ENCODE peak calls at places on chromosomes 16 and 17, in seven cellular contexts. P is psoas muscle, C is MM.1S, O is thoracic aorta, F is left ventricle myocardium inferior, Y is endodermal cell, M is fibroblast of lung. L is an unnamed sample.

GRCh38 chr16:13377143-13377542 is 475.7 kb downstream of the SHISA9 start:
- DNase-seq in P (no peak), O (no peak), M (no peak), F (no peak), Y (no peak), C (no peak), L (no peak)

GRCh38 chr16:53083123-53083522 is 28.3 kb downstream of the CHD9 start:
- DNase-seq in M (no peak), C (no peak), Y (no peak), O (no peak), P (no peak), F (no peak), L (no peak)

GRCh38 chr16:21076186-21076883 is 74.3 kb downstream of the DNAH3 start:
- DNase-seq in Y (no peak), P (no peak), M (no peak), O (no peak), F (no peak), C (no peak), L (no peak)

GRCh38 chr17:62778990-62779681 is 29.0 kb downstream of the MARCHF10 start:
- DNase-seq in F (no peak), P (no peak), M (peak), C (no peak), Y (peak), O (no peak), L (peak)

GRCh38 chr16:30376508-30376907 is 1.9 kb downstream of the MYL11 start:
- DNase-seq in O (no peak), P (no peak), Y (peak), F (no peak), C (no peak), M (no peak), L (no peak)

GRCh38 chr16:9050102-9050830 is 41.2 kb upstream of the HAPSTR1 start:
- DNase-seq in Y (peak), C (no peak), M (no peak), O (no peak), P (no peak), F (no peak), L (no peak)

GRCh38 chr17:47692895-47693666 is 880 bp upstream of the TBKBP1 start:
- DNase-seq in O (no peak), Y (peak), F (no peak), M (no peak), C (peak), P (no peak), L (no peak)

GRCh38 chr16:22240023-22240697 is 34.1 kb downstream of the EEF2K start:
- DNase-seq in Y (no peak), O (no peak), C (no peak), P (no peak), F (no peak), M (peak), L (no peak)

GRCh38 chr17:68401288-68401687 is 56.0 kb downstream of the WIPI1 start:
- DNase-seq in P (no peak), O (no peak), F (no peak), C (no peak), Y (peak), M (no peak), L (no peak)

GRCh38 chr16:61214780-61215179 is 821.5 kb downstream of the CDH8 start:
- DNase-seq in C (no peak), F (no peak), Y (no peak), O (no peak), P (no peak), M (no peak), L (no peak)

DNA sequence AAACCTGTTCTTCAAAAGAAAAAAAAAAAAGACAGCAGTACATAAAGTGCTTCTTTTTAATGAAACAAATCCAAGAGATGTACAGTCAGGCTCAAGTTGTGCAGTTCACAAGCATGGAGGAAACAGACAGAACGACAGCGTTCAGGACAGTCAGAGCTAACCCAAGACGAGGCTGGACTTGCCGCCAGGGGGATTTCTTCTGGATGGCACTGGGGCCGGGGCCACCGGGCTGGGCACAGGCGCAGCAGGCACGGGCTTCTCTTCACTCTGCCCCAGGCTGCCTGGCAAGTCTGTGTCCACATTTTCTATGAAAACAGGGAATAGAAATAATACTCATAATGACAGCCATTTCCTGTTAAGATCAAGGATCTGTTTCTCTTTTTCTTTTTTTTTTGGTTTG is 4.4 kb upstream of the NT5C start:
- DNase-seq in P (no peak), C (no peak), O (no peak), Y (no peak), F (no peak), M (no peak), L (no peak)
- TF ChIP-seq CTCF in P (no peak), C (no peak), O (no peak), Y (no peak), F (no peak), M (no peak), L (no peak)

GRCh38 chr16:81678326-81679095 is 100.6 kb upstream of the PLCG2 start:
- DNase-seq in Y (no peak), C (no peak), M (no peak), F (no peak), P (no peak), O (no peak), L (no peak)

GRCh38 chr16:81676571-81677374 is 102.3 kb upstream of the PLCG2 start:
- DNase-seq in F (no peak), C (no peak), M (no peak), O (no peak), P (no peak), Y (no peak), L (no peak)

GRCh38 chr16:81677375-81677737 is 101.7 kb upstream of the PLCG2 start:
- DNase-seq in O (no peak), M (no peak), F (no peak), C (no peak), P (no peak), Y (no peak), L (no peak)

GRCh38 chr16:81673432-81673831 is 105.7 kb upstream of the PLCG2 start:
- DNase-seq in C (no peak), M (no peak), O (no peak), P (no peak), F (no peak), Y (no peak), L (no peak)

GRCh38 chr16:81675662-81676535 is 103.2 kb upstream of the PLCG2 start:
- DNase-seq in C (no peak), P (no peak), F (no peak), O (no peak), M (no peak), Y (no peak), L (no peak)
- H3K27ac ChIP-seq in C (no peak), P (no peak), F (no peak), O (no peak), M (no peak), Y (peak), L (no peak)

DNA sequence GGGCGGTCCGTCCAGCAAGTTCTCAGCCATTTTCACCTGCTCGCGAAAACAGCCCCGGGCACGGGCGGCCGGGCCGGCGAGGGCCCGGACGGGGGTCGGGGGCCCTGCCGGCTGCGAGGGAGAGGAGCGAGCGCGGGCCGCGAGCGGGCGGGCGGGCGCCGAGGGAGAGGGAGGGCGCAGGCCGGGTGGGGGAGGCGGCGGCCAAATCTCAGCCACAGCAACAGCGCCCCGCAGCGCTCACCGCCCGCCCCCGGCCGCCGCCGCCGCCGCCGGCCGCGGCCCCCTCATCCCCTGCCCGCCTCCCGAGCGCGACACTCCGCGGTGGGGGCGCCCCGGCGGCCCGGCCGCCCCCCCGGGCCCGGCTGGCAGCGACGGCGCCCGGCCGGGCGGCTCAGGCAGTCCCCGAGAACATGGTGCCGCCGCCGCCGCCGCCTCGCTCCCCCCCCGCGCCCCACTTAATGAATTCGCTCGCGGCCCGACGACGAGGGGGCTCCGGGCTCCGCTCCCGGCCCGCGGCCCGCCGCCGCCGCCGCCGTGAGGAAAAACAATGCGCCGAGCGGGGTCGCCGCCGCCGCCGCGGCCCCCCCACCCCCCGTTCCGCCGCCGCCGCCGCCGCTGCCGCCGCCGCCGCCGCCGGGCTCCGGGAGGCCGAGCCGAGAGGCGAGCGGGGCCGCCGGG is 487 bp downstream of the CREBBP start:
- DNase-seq in Y (peak), F (peak), O (no peak), C (peak), M (peak), P (peak), L (peak)
- TF ChIP-seq CTCF in Y (no peak), F (peak), O (no peak), C (no peak), M (peak), P (peak), L (no peak)

GRCh38 chr17:850086-850827 is 68.1 kb downstream of the MRM3 start:
- DNase-seq in Y (no peak), C (no peak), O (no peak), F (no peak), M (no peak), P (no peak), L (no peak)
- H3K27ac ChIP-seq in Y (peak), C (no peak), O (no peak), F (peak), M (peak), P (peak), L (peak)

GRCh38 chr17:45722161-45722560 is 62.0 kb upstream of the CRHR1 start:
- DNase-seq in Y (peak), F (no peak), O (no peak), M (no peak), C (no peak), P (no peak), L (no peak)
- TF ChIP-seq CTCF in Y (peak), F (peak), O (no peak), M (peak), C (no peak), P (peak), L (no peak)

GRCh38 chr16:83835972-83836566 is 28.3 kb downstream of the HSBP1 start:
- DNase-seq in C (no peak), M (peak), F (no peak), P (no peak), Y (no peak), O (no peak), L (no peak)
- H3K27ac ChIP-seq in C (no peak), M (no peak), F (no peak), P (no peak), Y (peak), O (no peak), L (no peak)

DNA sequence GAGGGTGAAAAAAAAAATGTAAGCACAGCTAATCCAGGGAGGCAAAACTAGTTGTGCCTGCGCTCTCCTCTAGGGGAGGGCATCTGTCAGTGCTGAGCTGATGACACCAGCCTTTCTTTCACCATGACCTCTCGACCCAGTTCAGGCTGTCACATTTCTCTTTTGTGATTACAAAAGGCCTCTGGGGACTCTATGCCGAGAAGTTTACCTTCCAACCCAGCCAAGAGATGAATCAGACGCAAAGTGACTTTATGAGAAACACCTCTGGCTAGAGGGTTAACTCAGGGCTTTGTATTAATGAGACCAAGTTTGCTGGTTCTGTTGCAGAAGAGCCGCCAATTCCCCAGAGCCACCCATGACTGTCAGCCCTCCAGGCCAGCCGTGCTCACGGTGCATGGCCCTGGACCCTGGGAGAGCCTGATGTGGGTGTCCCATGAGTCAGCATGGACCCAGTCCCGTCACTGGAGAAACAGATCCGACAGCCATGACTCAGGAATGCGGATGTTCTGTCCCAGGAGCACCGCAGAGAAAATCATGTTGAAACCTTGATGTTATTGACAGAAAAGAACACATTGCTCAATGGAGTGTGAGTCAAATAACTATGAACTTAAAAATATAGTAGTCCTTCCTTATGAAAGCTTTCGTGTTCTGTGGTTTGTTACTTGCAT is 437.2 kb downstream of the HS3ST3B1 start:
- DNase-seq in Y (peak), O (peak), M (peak), C (no peak), P (peak), F (peak), L (peak)
- TF ChIP-seq CTCF in Y (peak), O (no peak), M (peak), C (no peak), P (peak), F (no peak), L (peak)

GRCh38 chr16:89366561-89367537 is 123.5 kb downstream of the ANKRD11 start:
- DNase-seq in M (no peak), C (no peak), O (no peak), P (peak), Y (no peak), F (no peak), L (no peak)
- H3K27ac ChIP-seq in M (no peak), C (no peak), O (no peak), P (no peak), Y (no peak), F (no peak), L (no peak)